ENCODE peak calls at places on chromosomes 4 and X, in seven cellular contexts. Q is heart left ventricle, P is GM23248, L is GM23338, X is upper lobe of right lung, T is IMR-90, O is astrocyte. E is an unnamed sample. For H3K4me1, the result is how much of the 10 kb centered on the place peaks cover.

GRCh38 chrX:35699642-35700041 is 98.5 kb upstream of the MAGEB16 start:
- DNase-seq in O (no peak), Q (no peak), X (no peak), L (no peak), T (no peak), P (no peak), E (no peak)

GRCh38 chrX:28628101-28628500 is 40.9 kb downstream of the IL1RAPL1 start:
- DNase-seq in Q (no peak), P (no peak), X (no peak), O (no peak), T (no peak), L (no peak), E (no peak)

GRCh38 chr4:47662975-47663374 is 174.9 kb downstream of the CORIN start:
- DNase-seq in X (no peak), L (peak), Q (no peak), O (no peak), T (no peak), P (peak), E (no peak)

GRCh38 chr4:112861378-112862317 is 187.8 kb upstream of the ANK2 start:
- DNase-seq in O (no peak), T (no peak), L (no peak), Q (no peak), P (no peak), X (no peak), E (no peak)

GRCh38 chrX:115174548-115174947 is 14.7 kb upstream of the RBMXL3 start:
- DNase-seq in O (peak), P (no peak), X (no peak), Q (no peak), T (peak), L (no peak), E (no peak)

GRCh38 chr4:169098969-169099685 is 89.1 kb upstream of the CBR4 start:
- DNase-seq in T (peak), L (no peak), P (no peak), O (no peak), Q (no peak), X (no peak), E (no peak)

GRCh38 chr4:23789765-23790164 is 100.1 kb downstream of the PPARGC1A start:
- DNase-seq in T (peak), O (peak), P (peak), X (no peak), L (no peak), Q (peak), E (peak)

GRCh38 chrX:480861-481417 is 94.2 kb upstream of the PPP2R3B start:
- DNase-seq in L (no peak), O (no peak), P (no peak), X (peak), T (no peak), Q (no peak), E (no peak)

GRCh38 chr4:141711211-141711610 is 74.8 kb downstream of the IL15 start:
- DNase-seq in O (peak), T (peak), L (peak), X (no peak), Q (no peak), P (peak), E (no peak)

GRCh38 chrX:31656013-31656412 is 584.2 kb upstream of the FTHL17 start:
- DNase-seq in X (no peak), P (peak), L (no peak), Q (no peak), O (peak), T (peak), E (no peak)

GRCh38 chrX:102934624-102935023 is 2.4 kb upstream of the RAB40AL start:
- DNase-seq in X (no peak), O (no peak), T (peak), P (peak), Q (no peak), L (peak), E (no peak)

GRCh38 chrX:31392541-31392940 is 320.7 kb upstream of the FTHL17 start:
- DNase-seq in Q (no peak), X (no peak), L (no peak), O (peak), T (peak), P (peak), E (no peak)

GRCh38 chr4:138308421-138308820 is 66.3 kb upstream of the SLC7A11 start:
- DNase-seq in X (no peak), L (no peak), T (peak), P (peak), Q (no peak), O (peak), E (no peak)

GRCh38 chrX:39262641-39263040 is 461.4 kb downstream of the MID1IP1 start:
- DNase-seq in P (no peak), Q (no peak), T (no peak), O (no peak), L (no peak), X (no peak), E (no peak)

GRCh38 chr4:145937021-145937861 is 1.4 kb downstream of the ZNF827 start:
- DNase-seq in X (peak), P (peak), Q (peak), T (peak), O (peak), L (peak), E (peak)

GRCh38 chr4:87012265-87012953 is 77.6 kb downstream of the AFF1 start:
- DNase-seq in O (no peak), P (no peak), Q (no peak), L (no peak), X (no peak), T (no peak), E (no peak)
- H3K4me1 ChIP-seq in O (under half), P (half or more), Q (half or more), L (half or more), X (half or more), T (under half), E (half or more)

DNA sequence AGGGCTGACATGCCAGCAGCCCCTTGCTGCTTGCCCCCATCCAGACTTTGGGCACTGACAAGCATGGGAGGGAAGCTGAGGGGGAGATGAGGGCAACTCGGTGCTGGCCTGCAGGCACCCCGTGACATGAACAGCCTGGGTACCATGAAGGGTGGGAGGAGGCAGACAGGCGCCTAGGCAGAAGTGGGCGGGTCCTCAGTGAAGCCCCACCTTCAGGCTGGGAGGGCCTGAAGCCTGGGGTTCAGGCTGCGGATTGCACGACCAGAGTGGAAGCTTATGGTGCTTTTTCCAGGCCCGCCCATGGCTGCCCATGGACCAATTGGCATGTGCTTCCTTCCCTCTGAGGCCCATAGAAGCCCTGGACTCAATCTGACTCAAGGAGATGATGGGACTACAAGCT is 354.1 kb downstream of the GRIA2 start:
- DNase-seq in T (no peak), L (no peak), P (no peak), Q (peak), X (no peak), O (no peak), E (no peak)
- H3K4me1 ChIP-seq in T (under half), L (under half), P (under half), Q (under half), X (under half), O (under half), E (under half)

GRCh38 chr4:81465668-81466357 is 5.9 kb downstream of the RASGEF1B start:
- DNase-seq in Q (no peak), P (no peak), X (no peak), T (no peak), L (no peak), O (no peak), E (no peak)

GRCh38 chr4:81466841-81467671 is 4.7 kb downstream of the RASGEF1B start:
- DNase-seq in P (peak), Q (peak), X (no peak), L (peak), O (peak), T (peak), E (no peak)

GRCh38 chr4:81468685-81469084 is 3.0 kb downstream of the RASGEF1B start:
- DNase-seq in P (no peak), L (no peak), Q (no peak), T (no peak), O (no peak), X (no peak), E (no peak)

GRCh38 chr4:81469774-81470455 is 1.8 kb downstream of the RASGEF1B start:
- DNase-seq in T (no peak), P (no peak), X (no peak), O (no peak), L (no peak), Q (no peak), E (no peak)

DNA sequence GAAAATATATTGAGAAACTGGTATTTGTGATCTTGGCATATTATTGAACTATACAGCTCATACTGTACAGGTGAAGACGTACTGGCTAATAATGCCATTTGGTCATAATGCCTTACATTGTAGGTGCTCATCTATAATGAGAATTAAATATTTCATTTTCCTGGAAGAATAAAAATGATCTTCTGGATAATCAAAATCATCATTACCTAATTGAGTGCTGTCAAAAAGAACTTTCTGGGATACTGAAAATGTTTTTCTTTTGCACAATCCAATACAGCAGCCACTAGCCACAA is 4.1 kb downstream of the RASGEF1B start:
- DNase-seq in L (no peak), T (no peak), O (no peak), P (no peak), Q (no peak), X (no peak), E (no peak)
- H3K4me1 ChIP-seq in L (under half), T (under half), O (under half), P (under half), Q (under half), X (under half), E (under half)

GRCh38 chr4:2793920-2794706 is 1.2 kb downstream of the SH3BP2 start:
- DNase-seq in T (no peak), L (no peak), O (no peak), P (peak), X (peak), Q (peak), E (peak)
- H3K4me1 ChIP-seq in T (under half), L (under half), O (under half), P (under half), X (half or more), Q (half or more), E (under half)

GRCh38 chr4:58808817-58809216 is 1698.6 kb upstream of the IGFBP7 start:
- DNase-seq in X (no peak), T (no peak), L (no peak), Q (no peak), O (no peak), P (no peak), E (no peak)

GRCh38 chr4:58809366-58809765 is 1699.2 kb upstream of the IGFBP7 start:
- DNase-seq in Q (no peak), X (no peak), O (no peak), P (no peak), L (peak), T (no peak), E (no peak)

GRCh38 chr4:58809948-58810347 is 1699.8 kb upstream of the IGFBP7 start:
- DNase-seq in Q (no peak), P (no peak), L (no peak), X (no peak), T (no peak), O (no peak), E (no peak)

GRCh38 chr4:58807843-58808605 is 1697.8 kb upstream of the IGFBP7 start:
- DNase-seq in O (no peak), T (no peak), Q (no peak), L (no peak), P (no peak), X (no peak), E (no peak)
- H3K4me1 ChIP-seq in O (under half), T (under half), Q (under half), L (under half), P (under half), X (under half), E (under half)

GRCh38 chrX:7088968-7089615 is 58.4 kb upstream of the STS start:
- DNase-seq in X (no peak), Q (no peak), T (no peak), L (peak), O (no peak), P (no peak), E (no peak)

GRCh38 chrX:7084841-7085240 is 62.7 kb upstream of the STS start:
- DNase-seq in T (no peak), O (no peak), Q (no peak), L (no peak), X (no peak), P (no peak), E (no peak)

GRCh38 chrX:7083468-7084396 is 63.8 kb upstream of the STS start:
- DNase-seq in P (peak), Q (no peak), L (no peak), O (peak), X (no peak), T (peak), E (no peak)

GRCh38 chrX:7085879-7086278 is 61.6 kb upstream of the STS start:
- DNase-seq in T (no peak), O (no peak), P (no peak), L (no peak), X (no peak), Q (no peak), E (no peak)

DNA sequence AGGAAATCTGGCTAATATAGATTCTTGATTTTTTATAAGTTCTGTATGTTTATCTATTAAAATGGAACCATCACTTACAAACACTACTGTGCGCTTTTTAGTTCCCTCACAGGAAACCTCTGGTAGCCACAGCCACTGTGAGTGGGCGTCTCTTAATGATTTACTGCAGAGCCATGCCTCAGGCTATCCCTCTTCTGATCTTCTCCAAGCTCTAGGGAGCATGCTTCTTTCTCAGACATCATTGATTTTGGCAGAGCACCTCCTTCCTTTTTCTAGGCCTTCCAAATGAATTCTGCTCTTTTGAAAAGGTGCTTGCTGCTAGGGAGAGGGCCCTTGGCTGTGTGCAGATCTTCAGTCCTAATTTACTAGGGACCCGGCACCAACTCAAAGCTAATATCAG is 61.1 kb upstream of the STS start:
- DNase-seq in L (no peak), X (no peak), Q (no peak), P (peak), O (peak), T (no peak), E (no peak)
- H3K4me1 ChIP-seq in L (under half), X (under half), Q (under half), P (under half), O (under half), T (under half), E (under half)